ENCODE peak calls at places on chromosomes 7 and 10, in four cellular contexts. Z is GM12865, F is adipocyte, Y is KG1. T is an unnamed sample.

GRCh38 chr7:96707901-96708774 is 1.5 kb downstream of the SEM1 start:
- DNase-seq in Y (no peak), F (peak), Z (no peak), T (no peak)

GRCh38 chr7:54841772-54842707 is 83.0 kb upstream of the SEC61G start:
- DNase-seq in F (peak), Z (peak), Y (no peak), T (no peak)

GRCh38 chr10:103752680-103753248 is 102.6 kb downstream of the SH3PXD2A start:
- DNase-seq in Y (peak), Z (peak), F (no peak), T (no peak)

GRCh38 chr7:81301815-81302214 is 383.0 kb upstream of the SEMA3C start:
- DNase-seq in F (no peak), Y (no peak), Z (no peak), T (no peak)

GRCh38 chr10:48658243-48658888 is 26.3 kb upstream of the WDFY4 start:
- DNase-seq in Y (peak), F (peak), Z (peak), T (peak)

GRCh38 chr10:127860632-127861031 is 32.1 kb downstream of the CLRN3 start:
- DNase-seq in Y (no peak), Z (no peak), F (no peak), T (no peak)

GRCh38 chr10:124943301-124944092 is 1.6 kb downstream of the ZRANB1 start:
- DNase-seq in Z (no peak), Y (no peak), F (peak), T (no peak)

GRCh38 chr10:103854687-103855423 is 521 bp downstream of the SH3PXD2A start:
- DNase-seq in Z (no peak), F (peak), Y (no peak), T (no peak)

GRCh38 chr7:37480642-37481041 is 32.0 kb upstream of the ELMO1 start:
- DNase-seq in Y (no peak), Z (no peak), F (no peak), T (no peak)

GRCh38 chr10:126117196-126117595 is 220.8 kb downstream of the FANK1 start:
- DNase-seq in F (no peak), Y (no peak), Z (no peak), T (no peak)

GRCh38 chr7:34128762-34129161 is 223.4 kb downstream of the BMPER start:
- DNase-seq in Y (no peak), F (peak), Z (no peak), T (no peak)

GRCh38 chr7:20201380-20201779 is 15.8 kb downstream of the MACC1 start:
- DNase-seq in Y (peak), Z (peak), F (no peak), T (no peak)

GRCh38 chr7:55515569-55516279 is 56.6 kb downstream of the VOPP1 start:
- DNase-seq in Z (peak), Y (no peak), F (no peak), T (no peak)

GRCh38 chr7:86320886-86321285 is 322.8 kb upstream of the GRM3 start:
- DNase-seq in F (no peak), Y (no peak), Z (no peak), T (no peak)

GRCh38 chr7:65216469-65216868 is 157.2 kb upstream of the ZNF92 start:
- DNase-seq in F (peak), Y (no peak), Z (peak), T (peak)

T was measured in lung.